ENCODE peak calls at places on chromosomes 13 and 19, in five cellular contexts. One of them, this sample, is unnamed.

GRCh38 chr19:1978346-1978894 is 37.1 kb downstream of the BTBD2 start:
- DNase-seq in amniotic epithelial cell: no peak
- DNase-seq in Right ventricle myocardium superior: no peak
- DNase-seq in mesothelial cell of epicardium: no peak
- DNase-seq in GOT3: no peak
- DNase-seq in this sample: no peak

GRCh38 chr19:21463449-21464105 is 41.8 kb upstream of the ZNF429 start:
- DNase-seq in GOT3: no peak
- DNase-seq in amniotic epithelial cell: peak; percentile 33
- DNase-seq in Right ventricle myocardium superior: peak; percentile 59
- DNase-seq in mesothelial cell of epicardium: peak; percentile 65
- DNase-seq in this sample: no peak

GRCh38 chr19:873084-874019 is 13.9 kb downstream of the CFD start:
- DNase-seq in mesothelial cell of epicardium: no peak
- DNase-seq in amniotic epithelial cell: peak; percentile 75
- DNase-seq in Right ventricle myocardium superior: peak; percentile 68
- DNase-seq in GOT3: no peak
- DNase-seq in this sample: peak; percentile 79

GRCh38 chr13:50275392-50276063 is 260.3 kb downstream of the KCNRG start:
- DNase-seq in Right ventricle myocardium superior: no peak
- DNase-seq in amniotic epithelial cell: peak; percentile 34
- DNase-seq in mesothelial cell of epicardium: no peak
- DNase-seq in GOT3: no peak
- DNase-seq in this sample: no peak

GRCh38 chr19:44876930-44877530 is 14.0 kb upstream of the TOMM40 start:
- DNase-seq in mesothelial cell of epicardium: no peak
- DNase-seq in Right ventricle myocardium superior: no peak
- DNase-seq in amniotic epithelial cell: no peak
- DNase-seq in GOT3: no peak
- DNase-seq in this sample: no peak

GRCh38 chr19:21022996-21023395 is 2.5 kb downstream of the ZNF430 start:
- DNase-seq in amniotic epithelial cell: peak; percentile 82
- DNase-seq in Right ventricle myocardium superior: no peak
- DNase-seq in mesothelial cell of epicardium: no peak
- DNase-seq in GOT3: no peak
- DNase-seq in this sample: no peak

GRCh38 chr19:16070366-16070990 is 5.8 kb upstream of the TPM4 start:
- DNase-seq in amniotic epithelial cell: no peak
- DNase-seq in mesothelial cell of epicardium: no peak
- DNase-seq in GOT3: no peak
- DNase-seq in Right ventricle myocardium superior: peak; percentile 72
- DNase-seq in this sample: peak; percentile 92

GRCh38 chr13:40338217-40338616 is 328.2 kb downstream of the FOXO1 start:
- DNase-seq in Right ventricle myocardium superior: no peak
- DNase-seq in amniotic epithelial cell: no peak
- DNase-seq in GOT3: no peak
- DNase-seq in mesothelial cell of epicardium: no peak
- DNase-seq in this sample: no peak

GRCh38 chr13:30352121-30352520 is 44.8 kb upstream of the KATNAL1 start:
- DNase-seq in Right ventricle myocardium superior: no peak
- DNase-seq in GOT3: no peak
- DNase-seq in amniotic epithelial cell: no peak
- DNase-seq in mesothelial cell of epicardium: no peak
- DNase-seq in this sample: no peak

GRCh38 chr13:33355470-33355869 is 69.9 kb upstream of the STARD13 start:
- DNase-seq in amniotic epithelial cell: peak; percentile 88
- DNase-seq in GOT3: no peak
- DNase-seq in mesothelial cell of epicardium: no peak
- DNase-seq in Right ventricle myocardium superior: no peak
- DNase-seq in this sample: no peak